ENCODE peak calls at places on chromosomes 1 and 21, in six cellular contexts. G, I, A, O, D and F are unnamed samples. For H3K4me1, the result is how much of the 10 kb centered on the place peaks cover.

GRCh38 chr1:184461321-184461720 is 74.5 kb downstream of the C1orf21 start:
- DNase-seq in G (no peak), I (no peak), A (no peak), O (peak), D (no peak), F (no peak)

GRCh38 chr1:55640708-55641473 is 425.7 kb upstream of the USP24 start:
- DNase-seq in G (peak), I (peak), A (no peak), O (no peak), D (peak), F (peak)

GRCh38 chr1:228316589-228317387 is 89.8 kb downstream of the TRIM11 start:
- DNase-seq in G (no peak), I (no peak), A (peak), O (no peak), D (no peak), F (no peak)

GRCh38 chr1:10686404-10687040 is 109.9 kb downstream of the CASZ1 start:
- DNase-seq in G (no peak), I (no peak), A (no peak), O (no peak), D (no peak), F (no peak)

GRCh38 chr1:211939876-211940468 is 95.4 kb downstream of the INTS7 start:
- DNase-seq in G (no peak), I (no peak), A (no peak), O (no peak), D (no peak), F (no peak)

GRCh38 chr1:119893827-119894700 is 2.3 kb downstream of the ADAM30 start:
- DNase-seq in G (no peak), I (no peak), A (no peak), O (no peak), D (no peak), F (no peak)

GRCh38 chr1:157978547-157979403 is 14.7 kb upstream of the KIRREL1 start:
- DNase-seq in G (no peak), I (peak), A (no peak), O (no peak), D (no peak), F (no peak)

GRCh38 chr1:77354996-77355395 is 73.2 kb downstream of the AK5 start:
- DNase-seq in G (no peak), I (no peak), A (no peak), O (no peak), D (no peak), F (no peak)

GRCh38 chr1:41955461-41956159 is 36.9 kb upstream of the HIVEP3 start:
- DNase-seq in G (no peak), I (no peak), A (no peak), O (peak), D (no peak), F (no peak)

GRCh38 chr1:228497817-228498216 is 10.6 kb downstream of the RNF187 start:
- DNase-seq in G (no peak), I (no peak), A (no peak), O (no peak), D (no peak), F (no peak)

GRCh38 chr1:200342511-200343400 is 67.1 kb downstream of the ZNF281 start:
- DNase-seq in G (no peak), I (no peak), A (no peak), O (peak), D (no peak), F (no peak)

GRCh38 chr21:14453964-14454641 is 71.2 kb upstream of the HSPA13 start:
- DNase-seq in G (no peak), I (no peak), A (no peak), O (no peak), D (no peak), F (no peak)
- H3K27ac ChIP-seq in G (no peak), I (no peak), A (no peak), O (no peak), D (no peak), F (peak)

GRCh38 chr21:45472445-45473365 is 67.7 kb downstream of the COL18A1 start:
- DNase-seq in G (no peak), I (no peak), A (no peak), O (no peak), D (no peak), F (no peak)

GRCh38 chr21:45471229-45472052 is 66.5 kb downstream of the COL18A1 start:
- DNase-seq in G (no peak), I (no peak), A (no peak), O (peak), D (no peak), F (no peak)

GRCh38 chr21:45475004-45475685 is 67.1 kb downstream of the SLC19A1 start:
- DNase-seq in G (no peak), I (no peak), A (no peak), O (no peak), D (no peak), F (no peak)

GRCh38 chr21:45474323-45474950 is 67.8 kb downstream of the SLC19A1 start:
- DNase-seq in G (no peak), I (no peak), A (no peak), O (no peak), D (no peak), F (no peak)

GRCh38 chr21:45473496-45474322 is 68.5 kb downstream of the SLC19A1 start:
- DNase-seq in G (no peak), I (no peak), A (no peak), O (peak), D (no peak), F (no peak)
- H3K4me1 ChIP-seq in G (under half), I (under half), A (under half), O (under half), D (under half), F (under half)

GRCh38 chr1:2315711-2316450 is 75.5 kb downstream of the MORN1 start:
- DNase-seq in G (no peak), I (no peak), A (no peak), O (no peak), D (no peak), F (no peak)

GRCh38 chr1:2312589-2313301 is 78.6 kb downstream of the MORN1 start:
- DNase-seq in G (no peak), I (no peak), A (no peak), O (no peak), D (no peak), F (no peak)

GRCh38 chr1:2314803-2315710 is 76.3 kb downstream of the MORN1 start:
- DNase-seq in G (peak), I (no peak), A (no peak), O (peak), D (peak), F (peak)

GRCh38 chr1:2313651-2314296 is 77.6 kb downstream of the MORN1 start:
- DNase-seq in G (no peak), I (no peak), A (no peak), O (no peak), D (no peak), F (no peak)

DNA sequence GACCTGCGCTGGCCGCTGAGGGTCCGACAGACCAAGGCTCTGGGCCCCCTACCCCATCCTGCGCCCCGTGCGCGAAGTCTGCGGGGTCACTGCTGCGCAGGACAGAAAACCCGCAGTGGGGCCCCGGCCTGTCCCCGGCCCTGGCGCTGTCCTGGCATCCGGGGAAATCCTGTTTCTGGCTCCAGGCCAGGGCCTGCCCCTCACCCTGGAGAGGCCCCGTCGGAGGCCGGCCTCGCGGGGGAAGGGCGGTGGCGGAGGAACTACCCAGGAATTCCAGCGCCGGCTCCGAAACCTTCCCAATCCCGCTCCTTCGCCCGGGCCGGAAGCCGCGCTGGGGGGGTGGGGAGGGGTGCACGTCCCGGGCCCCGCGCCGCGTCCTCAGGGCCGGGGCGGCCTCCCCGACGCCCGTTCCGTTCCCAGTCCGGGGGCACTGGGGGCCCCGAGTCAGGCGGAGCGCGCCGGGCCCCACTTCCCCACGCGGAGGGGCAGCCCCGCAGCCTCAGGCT is 77.0 kb downstream of the MORN1 start:
- DNase-seq in G (no peak), I (no peak), A (no peak), O (peak), D (no peak), F (peak)
- H3K27ac ChIP-seq in G (peak), I (peak), A (peak), O (peak), D (peak), F (no peak)

DNA sequence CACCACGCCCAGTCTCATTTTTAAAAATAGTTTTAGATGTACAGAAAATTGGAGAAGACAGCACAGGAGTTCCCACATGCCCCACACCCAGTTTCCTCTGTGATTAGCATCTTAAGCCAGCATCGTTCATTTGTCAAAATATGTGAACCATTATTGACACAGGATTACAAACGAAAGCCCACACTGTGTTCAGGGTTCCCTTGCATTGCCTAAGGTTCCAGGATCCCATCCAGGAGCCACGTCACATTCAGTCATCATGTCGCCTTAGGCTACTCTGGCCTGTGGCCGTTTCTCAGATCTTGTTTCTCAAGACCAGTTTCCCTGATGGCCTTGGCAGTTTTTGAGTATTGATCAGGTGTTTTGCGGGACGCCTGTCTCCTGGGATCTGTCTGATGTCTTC is 34.7 kb upstream of the TNFRSF1B start:
- DNase-seq in G (no peak), I (no peak), A (no peak), O (peak), D (no peak), F (no peak)
- H3K4me1 ChIP-seq in G (under half), I (under half), A (under half), O (under half), D (under half), F (under half)

DNA sequence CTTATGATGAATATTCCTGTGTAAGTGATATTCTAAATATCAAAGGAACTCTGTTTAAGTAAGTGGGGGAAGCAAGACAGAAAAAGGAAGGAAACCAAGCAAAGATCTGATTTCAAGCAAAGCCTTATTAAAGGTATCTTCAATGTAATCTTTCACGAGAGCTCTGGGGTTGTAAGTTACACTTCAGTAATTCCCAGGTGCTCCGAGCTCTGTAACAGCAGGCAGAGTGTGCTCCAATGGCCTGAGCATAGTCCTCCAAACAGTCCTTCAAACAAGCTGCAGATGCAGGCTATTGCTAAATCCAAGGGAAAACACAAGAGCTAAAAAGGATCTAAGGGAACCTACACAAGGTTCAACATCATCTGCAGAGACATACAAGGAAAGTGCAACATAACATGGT is 949.7 kb upstream of the TMPRSS15 start:
- DNase-seq in G (no peak), I (no peak), A (no peak), O (no peak), D (no peak), F (no peak)
- H3K27ac ChIP-seq in G (no peak), I (no peak), A (no peak), O (no peak), D (no peak), F (no peak)

DNA sequence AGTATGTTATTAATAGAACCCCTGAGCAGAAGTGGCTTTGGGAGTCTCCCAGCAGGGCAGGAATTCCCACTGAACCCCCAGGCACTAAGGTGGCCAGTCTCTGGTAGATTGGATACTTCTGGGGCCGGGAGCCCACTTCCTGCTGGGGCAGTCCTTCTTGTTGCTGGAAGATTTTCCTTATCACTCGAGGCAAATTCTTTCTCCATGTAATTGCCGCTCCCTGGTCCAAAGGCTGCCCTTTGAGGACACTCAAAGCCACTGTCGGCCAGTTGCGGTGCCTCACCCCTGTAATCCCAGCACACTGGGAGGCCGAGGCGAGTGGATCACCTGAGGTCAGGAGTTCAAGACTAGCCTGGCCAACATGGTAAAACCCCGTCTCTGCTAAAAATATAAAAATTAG is 22.6 kb upstream of the TNFRSF1B start:
- DNase-seq in G (no peak), I (peak), A (no peak), O (no peak), D (no peak), F (no peak)
- H3K4me1 ChIP-seq in G (under half), I (half or more), A (under half), O (under half), D (under half), F (half or more)

GRCh38 chr1:35301674-35302392 is 33.3 kb downstream of the ZMYM4 start:
- DNase-seq in G (no peak), I (no peak), A (no peak), O (no peak), D (no peak), F (no peak)
- H3K27ac ChIP-seq in G (no peak), I (no peak), A (no peak), O (no peak), D (no peak), F (no peak)